ENCODE peak calls at places on chromosomes 16 and 17, in nine cellular contexts. T is cardiac fibroblast, H is fibroblast of lung, K is neural progenitor cell, M is ovary, L is adrenal gland, G is tibial nerve, C is upper lobe of right lung, I is fibroblast of pulmonary artery. N is an unnamed sample.

GRCh38 chr16:24977673-24978065 is 37.5 kb downstream of the ARHGAP17 start:
- DNase-seq in H (peak), I (peak), K (no peak), T (peak), M (no peak), L (no peak), C (no peak), G (no peak), N (no peak)

GRCh38 chr16:58515871-58516767 is 802 bp downstream of the SETD6 start:
- DNase-seq in L (peak), C (peak), T (no peak), H (no peak), K (peak), I (no peak), M (no peak), G (no peak), N (peak)

GRCh38 chr17:50429793-50430192 is 3.8 kb downstream of the ACSF2 start:
- DNase-seq in H (no peak), C (no peak), G (no peak), I (no peak), M (no peak), L (no peak), K (no peak), T (no peak), N (no peak)

GRCh38 chr16:4433228-4433627 is 7.6 kb downstream of the DNAJA3 start:
- DNase-seq in M (no peak), L (no peak), G (no peak), T (no peak), H (no peak), C (no peak), I (no peak), K (no peak), N (no peak)

GRCh38 chr16:69479806-69480205 is 55.4 kb downstream of the CYB5B start:
- DNase-seq in M (no peak), L (no peak), G (no peak), T (no peak), I (no peak), H (no peak), C (no peak), K (no peak), N (no peak)

GRCh38 chr17:7951143-7951792 is 19.3 kb downstream of the CNTROB start:
- DNase-seq in C (no peak), I (no peak), T (no peak), M (no peak), K (no peak), L (no peak), H (no peak), G (no peak), N (no peak)

GRCh38 chr16:64416232-64417010 is 705.4 kb downstream of the CDH11 start:
- DNase-seq in G (no peak), H (peak), M (no peak), T (peak), L (no peak), C (no peak), I (peak), K (no peak), N (no peak)

GRCh38 chr17:72233981-72234380 is 113.2 kb downstream of the SOX9 start:
- DNase-seq in C (no peak), T (no peak), K (no peak), H (no peak), L (no peak), I (no peak), M (no peak), G (no peak), N (no peak)

GRCh38 chr17:77435272-77436057 is 294.7 kb downstream of the SEC14L1 start:
- DNase-seq in G (no peak), C (no peak), M (no peak), K (peak), H (no peak), T (no peak), I (no peak), L (no peak), N (no peak)

GRCh38 chr17:3415610-3416009 is 4.4 kb downstream of the OR3A3 start:
- DNase-seq in I (no peak), T (no peak), G (no peak), M (no peak), L (no peak), C (no peak), H (no peak), K (no peak), N (no peak)

GRCh38 chr16:57977418-57978069 is 6.6 kb upstream of the CNGB1 start:
- DNase-seq in G (no peak), I (no peak), M (no peak), C (no peak), T (no peak), K (peak), L (no peak), H (no peak), N (no peak)

GRCh38 chr16:66004706-66005105 is 361.8 kb upstream of the CDH5 start:
- DNase-seq in T (no peak), L (no peak), K (no peak), H (peak), M (no peak), G (no peak), I (no peak), C (no peak), N (no peak)

GRCh38 chr16:56617212-56618085 is 8.1 kb upstream of the MT1E start:
- DNase-seq in T (peak), H (peak), G (no peak), C (peak), K (peak), M (peak), L (peak), I (peak), N (peak)

GRCh38 chr17:40219073-40219860 is at the start of gene WIPF2:
- DNase-seq in T (peak), L (peak), G (peak), I (peak), H (peak), C (peak), K (peak), M (peak), N (peak)

GRCh38 chr16:9542165-9542755 is 450.8 kb downstream of the HAPSTR1 start:
- DNase-seq in G (no peak), C (no peak), H (no peak), L (no peak), M (no peak), I (no peak), K (no peak), T (no peak), N (no peak)

GRCh38 chr16:85913688-85914422 is 14.9 kb downstream of the IRF8 start:
- DNase-seq in M (no peak), G (no peak), T (no peak), K (peak), H (no peak), L (no peak), I (no peak), C (peak), N (peak)

GRCh38 chr17:64348666-64349065 is 42.0 kb downstream of the PECAM1 start:
- DNase-seq in H (no peak), T (no peak), I (no peak), M (peak), L (no peak), K (no peak), C (no peak), G (no peak), N (no peak)

GRCh38 chr16:58503166-58503862 is 3.4 kb downstream of the NDRG4 start:
- DNase-seq in H (no peak), C (no peak), K (no peak), T (no peak), L (peak), M (no peak), G (no peak), I (no peak), N (peak)

GRCh38 chr17:33112763-33113162 is 121.1 kb downstream of the SPACA3 start:
- DNase-seq in K (no peak), M (no peak), H (peak), L (no peak), I (peak), G (no peak), C (no peak), T (peak), N (no peak)

GRCh38 chr17:16918443-16918842 is 53.5 kb downstream of the TNFRSF13B start:
- DNase-seq in I (no peak), L (no peak), M (no peak), C (no peak), K (no peak), H (no peak), T (no peak), G (no peak), N (peak)

GRCh38 chr16:22373662-22374310 is 633 bp downstream of the CDR2 start:
- DNase-seq in K (peak), T (peak), G (peak), H (no peak), I (no peak), M (peak), L (peak), C (peak), N (peak)

GRCh38 chr16:56199164-56199563 is 7.9 kb downstream of the GNAO1 start:
- DNase-seq in M (no peak), K (no peak), G (no peak), C (no peak), I (no peak), L (no peak), T (no peak), H (no peak), N (no peak)

GRCh38 chr16:17160285-17160854 is 310.4 kb downstream of the XYLT1 start:
- DNase-seq in M (no peak), C (no peak), K (peak), L (no peak), H (peak), T (no peak), I (no peak), G (no peak), N (no peak)

GRCh38 chr17:44469676-44470075 is 33.5 kb downstream of the GPATCH8 start:
- DNase-seq in T (no peak), H (no peak), C (no peak), M (no peak), I (no peak), G (no peak), K (no peak), L (no peak), N (no peak)

GRCh38 chr16:24516900-24517669 is 22.3 kb upstream of the RBBP6 start:
- DNase-seq in T (peak), I (peak), C (peak), G (peak), K (peak), M (peak), L (peak), H (peak), N (peak)

GRCh38 chr17:77409282-77410161 is 268.8 kb downstream of the SEC14L1 start:
- DNase-seq in K (peak), G (no peak), T (peak), H (peak), I (peak), M (peak), L (peak), C (peak), N (no peak)

GRCh38 chr17:76793775-76794174 is 55.9 kb downstream of the MFSD11 start:
- DNase-seq in C (no peak), L (no peak), H (no peak), G (no peak), I (peak), T (peak), M (no peak), K (peak), N (peak)

GRCh38 chr16:86355114-86355513 is 155.2 kb upstream of the FOXF1 start:
- DNase-seq in K (no peak), G (no peak), M (no peak), I (no peak), L (no peak), T (no peak), H (no peak), C (no peak), N (no peak)

GRCh38 chr16:65546353-65546791 is 424.5 kb upstream of the CDH11 start:
- DNase-seq in L (no peak), M (no peak), I (peak), T (no peak), H (peak), G (no peak), K (no peak), C (no peak), N (no peak)

GRCh38 chr16:34743115-34743514 is 1283.7 kb downstream of the TP53TG3F start:
- DNase-seq in M (no peak), G (no peak), I (no peak), T (no peak), K (no peak), H (no peak), C (no peak), L (no peak), N (no peak)

GRCh38 chr16:75074920-75075687 is 41.5 kb downstream of the LDHD start:
- DNase-seq in C (no peak), I (peak), L (no peak), M (no peak), G (no peak), K (no peak), T (no peak), H (no peak), N (peak)

GRCh38 chr16:49280861-49281331 is 742 bp downstream of the CBLN1 start:
- DNase-seq in K (no peak), C (no peak), G (no peak), T (no peak), L (no peak), I (no peak), M (no peak), H (no peak), N (no peak)

GRCh38 chr16:58859958-58860669 is 126.0 kb upstream of the GOT2 start:
- DNase-seq in T (no peak), M (no peak), H (no peak), K (no peak), G (no peak), L (no peak), C (no peak), I (no peak), N (no peak)

GRCh38 chr17:31318298-31319190 is 2.9 kb downstream of the EVI2A start:
- DNase-seq in M (peak), K (peak), I (peak), L (peak), T (peak), G (peak), C (no peak), H (peak), N (peak)

GRCh38 chr17:14304876-14305636 is 4.2 kb downstream of the HS3ST3B1 start:
- DNase-seq in G (no peak), I (no peak), C (no peak), M (no peak), T (peak), L (no peak), K (peak), H (peak), N (no peak)

GRCh38 chr17:29565643-29566472 is 979 bp downstream of the ABHD15 start:
- DNase-seq in C (peak), M (peak), T (no peak), I (no peak), G (no peak), L (peak), H (no peak), K (peak), N (peak)

GRCh38 chr17:30104575-30105339 is 11.9 kb upstream of the NSRP1 start:
- DNase-seq in T (peak), K (peak), M (peak), L (peak), C (peak), H (peak), G (peak), I (peak), N (peak)

GRCh38 chr17:35763767-35764122 is 3.1 kb downstream of the C17orf50 start:
- DNase-seq in G (no peak), H (no peak), C (no peak), L (no peak), M (no peak), I (no peak), T (no peak), K (no peak), N (no peak)

GRCh38 chr16:57432989-57433388 is 14.2 kb downstream of the CIAPIN1 start:
- DNase-seq in K (no peak), G (no peak), M (no peak), C (no peak), L (no peak), I (no peak), T (no peak), H (no peak), N (no peak)

GRCh38 chr16:88558457-88559442 is 11.5 kb upstream of the ZC3H18 start:
- DNase-seq in L (peak), I (peak), C (no peak), M (peak), H (peak), T (peak), G (peak), K (peak), N (peak)

GRCh38 chr16:10870808-10871156 is 6.2 kb upstream of the CIITA start:
- DNase-seq in I (no peak), C (no peak), T (no peak), M (no peak), H (no peak), L (no peak), K (no peak), G (no peak), N (no peak)
- H3K4me3 ChIP-seq in I (no peak), C (no peak), T (no peak), M (no peak), H (no peak), L (no peak), K (no peak), G (no peak), N (no peak)

GRCh38 chr17:46834846-46835245 is 16.4 kb upstream of the WNT3 start:
- DNase-seq in M (no peak), C (no peak), L (no peak), T (no peak), K (no peak), G (no peak), I (no peak), H (no peak), N (peak)

GRCh38 chr17:46833840-46834208 is 15.3 kb upstream of the WNT3 start:
- DNase-seq in L (no peak), M (no peak), H (no peak), T (no peak), K (no peak), I (no peak), C (no peak), G (no peak), N (no peak)

GRCh38 chr17:46831573-46832305 is 13.2 kb upstream of the WNT3 start:
- DNase-seq in T (no peak), C (no peak), M (no peak), L (no peak), I (no peak), G (no peak), K (no peak), H (no peak), N (no peak)

GRCh38 chr17:46832945-46833839 is 14.7 kb upstream of the WNT3 start:
- DNase-seq in T (peak), K (peak), M (no peak), I (peak), H (peak), G (no peak), C (no peak), L (no peak), N (peak)

DNA sequence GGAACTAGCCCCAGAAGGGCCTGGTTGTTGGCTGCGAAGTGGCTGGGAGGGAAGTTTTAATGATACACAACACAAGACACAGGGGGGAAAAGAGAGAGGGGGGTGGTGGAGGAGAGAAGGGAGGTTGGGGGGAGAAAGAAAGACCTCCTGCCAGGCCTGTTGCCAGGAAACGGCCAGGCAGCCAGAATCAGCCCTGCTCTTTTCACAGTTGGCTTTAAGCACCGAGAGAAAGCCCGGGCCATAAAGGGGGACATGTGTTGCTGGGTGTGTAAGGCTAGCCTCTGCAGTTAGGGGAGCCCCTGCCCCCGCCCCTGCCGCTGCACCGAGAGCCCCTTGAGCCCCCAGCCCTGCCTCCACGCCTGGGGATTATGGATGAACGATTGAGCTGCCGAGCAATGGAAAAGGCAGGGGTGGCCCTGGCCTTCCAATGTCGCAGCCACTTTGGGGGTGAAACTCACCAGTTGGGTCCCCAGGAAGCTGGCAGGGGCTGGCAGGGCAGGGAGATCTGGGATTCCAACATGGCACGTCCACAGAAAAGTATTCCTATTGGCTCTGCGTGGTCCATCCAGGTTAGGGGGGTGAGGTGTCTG is 13.9 kb upstream of the WNT3 start:
- DNase-seq in G (no peak), H (no peak), I (no peak), L (no peak), C (no peak), T (no peak), K (peak), M (no peak), N (no peak)
- H3K4me3 ChIP-seq in G (no peak), H (no peak), I (no peak), L (no peak), C (no peak), T (no peak), K (peak), M (no peak), N (no peak)

GRCh38 chr17:38750312-38751121 is 2.0 kb upstream of the PSMB3 start:
- DNase-seq in I (no peak), H (no peak), K (peak), C (no peak), G (no peak), L (peak), T (no peak), M (peak), N (peak)
- H3K4me3 ChIP-seq in I (peak), H (peak), K (peak), C (peak), G (peak), L (no peak), T (peak), M (no peak), N (peak)

GRCh38 chr16:47538472-47538871 is 77.3 kb downstream of the PHKB start:
- DNase-seq in K (no peak), M (no peak), G (no peak), I (no peak), C (no peak), L (no peak), T (no peak), H (no peak), N (no peak)
- H3K4me3 ChIP-seq in K (no peak), M (no peak), G (no peak), I (no peak), C (no peak), L (no peak), T (no peak), H (no peak), N (no peak)

N was measured in spleen.